ENCODE peak calls at places on chromosomes 2 and 18, in four cellular contexts. G is D341Med, X is mucosa of gallbladder, N is Caco-2. J is an unnamed sample.

GRCh38 chr2:36058953-36059352 is 296.6 kb upstream of the CRIM1 start:
- DNase-seq in G (no peak), X (no peak), N (no peak), J (no peak)

GRCh38 chr2:102177814-102178478 is 8.9 kb upstream of the IL1RL2 start:
- DNase-seq in G (no peak), X (no peak), N (no peak), J (no peak)

GRCh38 chr18:57249109-57249508 is 102.2 kb downstream of the BOD1L2 start:
- DNase-seq in G (no peak), X (no peak), N (no peak), J (peak)

GRCh38 chr2:67260348-67261277 is 136.5 kb upstream of the ETAA1 start:
- DNase-seq in G (no peak), X (peak), N (no peak), J (peak)

GRCh38 chr18:32629990-32630389 is 142.8 kb downstream of the KLHL14 start:
- DNase-seq in G (no peak), X (no peak), N (no peak), J (no peak)

GRCh38 chr2:100408941-100409340 is 8.5 kb downstream of the CHST10 start:
- DNase-seq in G (no peak), X (no peak), N (no peak), J (no peak)

GRCh38 chr2:167480232-167480985 is 592.1 kb downstream of the XIRP2 start:
- DNase-seq in G (no peak), X (no peak), N (no peak), J (no peak)

GRCh38 chr2:128693630-128694029 is 375.0 kb upstream of the HS6ST1 start:
- DNase-seq in G (no peak), X (no peak), N (no peak), J (no peak)

GRCh38 chr2:43560231-43560547 is 35.6 kb downstream of the THADA start:
- DNase-seq in G (no peak), X (no peak), N (no peak), J (no peak)

GRCh38 chr2:55408098-55408882 is 11.4 kb downstream of the CCDC88A start:
- DNase-seq in G (no peak), X (no peak), N (no peak), J (peak)

GRCh38 chr2:16051046-16051489 is 110.7 kb downstream of the MYCN start:
- DNase-seq in G (no peak), X (no peak), N (peak), J (no peak)

GRCh38 chr2:58358024-58358423 is 116.9 kb upstream of the FANCL start:
- DNase-seq in G (no peak), X (no peak), N (no peak), J (no peak)

GRCh38 chr2:227630322-227630721 is 13.0 kb downstream of the SCYGR4 start:
- DNase-seq in G (no peak), X (no peak), N (no peak), J (no peak)

GRCh38 chr2:222318712-222319575 is 20.1 kb upstream of the PAX3 start:
- DNase-seq in G (peak), X (no peak), N (peak), J (no peak)

GRCh38 chr18:10085405-10085804 is 171.6 kb downstream of the VAPA start:
- DNase-seq in G (no peak), X (no peak), N (no peak), J (no peak)

GRCh38 chr2:121192576-121192975 is 92.4 kb downstream of the TFCP2L1 start:
- DNase-seq in G (no peak), X (no peak), N (no peak), J (no peak)

GRCh38 chr2:39139511-39140237 is 18.8 kb upstream of the SOS1 start:
- DNase-seq in G (no peak), X (no peak), N (no peak), J (no peak)

GRCh38 chr2:101766871-101767739 is 69.6 kb downstream of the MAP4K4 start:
- DNase-seq in G (no peak), X (no peak), N (peak), J (peak)

GRCh38 chr2:214379227-214379626 is 31.6 kb upstream of the VWC2L start:
- DNase-seq in G (peak), X (no peak), N (no peak), J (no peak)

GRCh38 chr2:79713131-79713785 is 200.4 kb downstream of the CTNNA2 start:
- DNase-seq in G (no peak), X (no peak), N (no peak), J (peak)

GRCh38 chr18:32919799-32920198 is 147.0 kb upstream of the KLHL14 start:
- DNase-seq in G (peak), X (no peak), N (peak), J (peak)

GRCh38 chr2:214005337-214005736 is 405.5 kb upstream of the VWC2L start:
- DNase-seq in G (no peak), X (no peak), N (no peak), J (no peak)

GRCh38 chr2:70546885-70547284 is 6.7 kb downstream of the TGFA start:
- DNase-seq in G (no peak), X (no peak), N (no peak), J (no peak)

GRCh38 chr2:66840321-66841014 is 405.5 kb downstream of the MEIS1 start:
- DNase-seq in G (no peak), X (no peak), N (no peak), J (peak)

GRCh38 chr2:88711331-88711730 is 19.9 kb downstream of the RPIA start:
- DNase-seq in G (no peak), X (no peak), N (no peak), J (no peak)

GRCh38 chr2:54560146-54560881 is 104.2 kb downstream of the SPTBN1 start:
- DNase-seq in G (no peak), X (no peak), N (peak), J (peak)

GRCh38 chr2:95121150-95121494 is 486 bp downstream of the MRPS5 start:
- DNase-seq in G (no peak), X (no peak), N (no peak), J (peak)

GRCh38 chr18:13416208-13416607 is 197.6 kb downstream of the LDLRAD4 start:
- DNase-seq in G (no peak), X (no peak), N (no peak), J (no peak)

GRCh38 chr2:23605236-23605635 is 220.3 kb downstream of the KLHL29 start:
- DNase-seq in G (no peak), X (no peak), N (no peak), J (no peak)

GRCh38 chr18:53991202-53991601 is 233.3 kb downstream of the MBD2 start:
- DNase-seq in G (no peak), X (no peak), N (no peak), J (peak)

GRCh38 chr2:84441505-84441904 is 17.6 kb downstream of the SUCLG1 start:
- DNase-seq in G (no peak), X (no peak), N (no peak), J (no peak)

GRCh38 chr2:218074031-218074430 is 5.0 kb downstream of the RUFY4 start:
- DNase-seq in G (no peak), X (no peak), N (peak), J (peak)

GRCh38 chr18:75879196-75879595 is 451.7 kb upstream of the SMIM21 start:
- DNase-seq in G (no peak), X (no peak), N (no peak), J (no peak)

GRCh38 chr2:121521359-121521758 is 9.3 kb upstream of the RNU4ATAC start:
- DNase-seq in G (no peak), X (no peak), N (no peak), J (no peak)

GRCh38 chr18:23191952-23192662 is 56.8 kb downstream of the CABLES1 start:
- DNase-seq in G (peak), X (peak), N (no peak), J (peak)

GRCh38 chr2:25232248-25232825 is 64.0 kb upstream of the POMC start:
- DNase-seq in G (no peak), X (no peak), N (no peak), J (no peak)

GRCh38 chr2:8577573-8577972 is 104.3 kb upstream of the ID2 start:
- DNase-seq in G (no peak), X (no peak), N (no peak), J (no peak)

GRCh38 chr2:75787532-75788132 is 76.9 kb upstream of the GCFC2 start:
- DNase-seq in G (peak), X (no peak), N (peak), J (peak)

GRCh38 chr2:15782009-15782751 is 158.2 kb upstream of the MYCN start:
- DNase-seq in G (no peak), X (no peak), N (peak), J (peak)

GRCh38 chr2:190626656-190627055 is 22.2 kb upstream of the NAB1 start:
- DNase-seq in G (no peak), X (no peak), N (no peak), J (no peak)

J was measured in renal cortical epithelial cell.